ENCODE peak calls at places on chromosome 11, in ten cellular contexts. One of them, this sample, is unnamed.

GRCh38 chr11:123587044-123587443 is 67.4 kb downstream of the SCN3B start:
- DNase-seq in RWPE1: no peak
- DNase-seq in Caco-2: no peak
- DNase-seq in neural crest cell: no peak
- DNase-seq in HL-60: no peak
- DNase-seq in fibroblast of mammary gland: peak
- DNase-seq in NB4: peak
- DNase-seq in progenitor cell of endocrine pancreas: no peak
- DNase-seq in AG04450: no peak
- DNase-seq in endothelial cell: no peak
- DNase-seq in this sample: no peak

GRCh38 chr11:11985016-11985715 is 23.3 kb downstream of the DKK3 start:
- DNase-seq in Caco-2: no peak
- DNase-seq in NB4: no peak
- DNase-seq in AG04450: no peak
- DNase-seq in endothelial cell: no peak
- DNase-seq in HL-60: no peak
- DNase-seq in fibroblast of mammary gland: peak
- DNase-seq in RWPE1: no peak
- DNase-seq in progenitor cell of endocrine pancreas: no peak
- DNase-seq in neural crest cell: no peak
- DNase-seq in this sample: peak

GRCh38 chr11:44564653-44565007 is 833 bp upstream of the CD82 start:
- DNase-seq in progenitor cell of endocrine pancreas: no peak
- DNase-seq in AG04450: peak
- DNase-seq in endothelial cell: no peak
- DNase-seq in NB4: peak
- DNase-seq in HL-60: no peak
- DNase-seq in neural crest cell: no peak
- DNase-seq in RWPE1: peak
- DNase-seq in Caco-2: no peak
- DNase-seq in fibroblast of mammary gland: peak
- DNase-seq in this sample: peak

GRCh38 chr11:26599421-26599820 is 27.4 kb upstream of the MUC15 start:
- DNase-seq in progenitor cell of endocrine pancreas: no peak
- DNase-seq in neural crest cell: no peak
- DNase-seq in Caco-2: no peak
- DNase-seq in NB4: no peak
- DNase-seq in fibroblast of mammary gland: peak
- DNase-seq in RWPE1: peak
- DNase-seq in endothelial cell: no peak
- DNase-seq in HL-60: peak
- DNase-seq in AG04450: no peak
- DNase-seq in this sample: no peak

GRCh38 chr11:134037093-134037908 is 31.6 kb upstream of the JAM3 start:
- DNase-seq in HL-60: no peak
- DNase-seq in NB4: peak
- DNase-seq in progenitor cell of endocrine pancreas: peak
- DNase-seq in AG04450: peak
- DNase-seq in endothelial cell: peak
- DNase-seq in neural crest cell: peak
- DNase-seq in Caco-2: peak
- DNase-seq in RWPE1: peak
- DNase-seq in fibroblast of mammary gland: peak
- DNase-seq in this sample: peak

GRCh38 chr11:119427279-119427678 is 4.3 kb upstream of the THY1 start:
- DNase-seq in endothelial cell: no peak
- DNase-seq in Caco-2: no peak
- DNase-seq in HL-60: peak
- DNase-seq in neural crest cell: no peak
- DNase-seq in progenitor cell of endocrine pancreas: no peak
- DNase-seq in AG04450: no peak
- DNase-seq in RWPE1: peak
- DNase-seq in NB4: peak
- DNase-seq in fibroblast of mammary gland: peak
- DNase-seq in this sample: peak

GRCh38 chr11:72813740-72814138 is 472 bp upstream of the ATG16L2 start:
- DNase-seq in endothelial cell: no peak
- DNase-seq in Caco-2: peak
- DNase-seq in NB4: no peak
- DNase-seq in progenitor cell of endocrine pancreas: no peak
- DNase-seq in neural crest cell: no peak
- DNase-seq in fibroblast of mammary gland: peak
- DNase-seq in RWPE1: peak
- DNase-seq in AG04450: no peak
- DNase-seq in HL-60: peak
- DNase-seq in this sample: peak

GRCh38 chr11:65791719-65792213 is 4.9 kb downstream of the OVOL1 start:
- DNase-seq in AG04450: no peak
- DNase-seq in NB4: no peak
- DNase-seq in neural crest cell: no peak
- DNase-seq in progenitor cell of endocrine pancreas: no peak
- DNase-seq in RWPE1: no peak
- DNase-seq in HL-60: peak
- DNase-seq in endothelial cell: no peak
- DNase-seq in Caco-2: no peak
- DNase-seq in fibroblast of mammary gland: no peak
- DNase-seq in this sample: no peak

GRCh38 chr11:121479355-121479754 is 26.6 kb upstream of the SORL1-AS1 start:
- DNase-seq in AG04450: no peak
- DNase-seq in progenitor cell of endocrine pancreas: no peak
- DNase-seq in RWPE1: no peak
- DNase-seq in HL-60: peak
- DNase-seq in fibroblast of mammary gland: no peak
- DNase-seq in Caco-2: no peak
- DNase-seq in NB4: peak
- DNase-seq in endothelial cell: peak
- DNase-seq in neural crest cell: no peak
- DNase-seq in this sample: no peak

GRCh38 chr11:75563978-75564552 is 2.0 kb downstream of the SERPINH1 start:
- DNase-seq in AG04450: peak
- DNase-seq in progenitor cell of endocrine pancreas: peak
- DNase-seq in HL-60: no peak
- DNase-seq in fibroblast of mammary gland: peak
- DNase-seq in Caco-2: no peak
- DNase-seq in RWPE1: peak
- DNase-seq in endothelial cell: peak
- DNase-seq in NB4: no peak
- DNase-seq in neural crest cell: peak
- DNase-seq in this sample: peak

GRCh38 chr11:118252688-118253087 is 523 bp upstream of the MPZL3 start:
- DNase-seq in RWPE1: no peak
- DNase-seq in progenitor cell of endocrine pancreas: no peak
- DNase-seq in endothelial cell: no peak
- DNase-seq in neural crest cell: no peak
- DNase-seq in Caco-2: no peak
- DNase-seq in HL-60: no peak
- DNase-seq in NB4: peak
- DNase-seq in fibroblast of mammary gland: no peak
- DNase-seq in AG04450: no peak
- DNase-seq in this sample: no peak

GRCh38 chr11:87926250-87926970 is 248.8 kb downstream of the RAB38 start:
- DNase-seq in HL-60: no peak
- DNase-seq in AG04450: no peak
- DNase-seq in progenitor cell of endocrine pancreas: no peak
- DNase-seq in endothelial cell: no peak
- DNase-seq in fibroblast of mammary gland: peak
- DNase-seq in NB4: peak
- DNase-seq in Caco-2: no peak
- DNase-seq in neural crest cell: no peak
- DNase-seq in RWPE1: peak
- DNase-seq in this sample: peak

GRCh38 chr11:65355776-65356393 is 1.3 kb downstream of the TIGD3 start:
- DNase-seq in Caco-2: no peak
- DNase-seq in AG04450: no peak
- DNase-seq in fibroblast of mammary gland: peak
- DNase-seq in endothelial cell: peak
- DNase-seq in NB4: no peak
- DNase-seq in HL-60: no peak
- DNase-seq in RWPE1: no peak
- DNase-seq in neural crest cell: no peak
- DNase-seq in progenitor cell of endocrine pancreas: no peak
- DNase-seq in this sample: no peak

GRCh38 chr11:64659417-64660144 is 63.4 kb downstream of the NRXN2 start:
- DNase-seq in NB4: peak
- DNase-seq in endothelial cell: no peak
- DNase-seq in neural crest cell: no peak
- DNase-seq in AG04450: peak
- DNase-seq in Caco-2: no peak
- DNase-seq in RWPE1: peak
- DNase-seq in HL-60: no peak
- DNase-seq in fibroblast of mammary gland: peak
- DNase-seq in progenitor cell of endocrine pancreas: no peak
- DNase-seq in this sample: peak

DNA sequence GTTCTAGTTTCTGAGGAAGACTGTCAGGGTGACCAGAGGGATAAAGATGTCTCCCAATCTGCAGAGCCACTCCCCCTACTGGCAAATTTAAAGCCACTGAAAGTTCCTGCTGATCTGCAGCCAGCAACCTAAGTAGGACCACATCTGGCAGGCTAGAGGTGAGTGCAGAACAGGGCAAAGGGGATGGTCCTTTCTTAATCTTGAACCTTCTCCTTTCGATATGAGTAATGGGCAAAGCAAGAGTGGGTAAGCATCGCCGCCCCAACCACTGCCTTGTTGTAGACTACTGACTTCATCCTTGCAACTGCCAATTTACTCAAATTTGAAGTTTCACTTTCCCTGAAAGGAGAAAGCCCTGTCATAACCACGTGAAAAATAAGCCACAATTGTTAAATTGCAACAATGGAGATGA is 30.7 kb downstream of the SCUBE2 start:
- DNase-seq in NB4: peak
- DNase-seq in endothelial cell: no peak
- DNase-seq in AG04450: no peak
- DNase-seq in fibroblast of mammary gland: peak
- DNase-seq in neural crest cell: no peak
- DNase-seq in Caco-2: no peak
- DNase-seq in progenitor cell of endocrine pancreas: no peak
- DNase-seq in RWPE1: no peak
- DNase-seq in HL-60: peak
- DNase-seq in this sample: no peak
- TF ChIP-seq CTCF in NB4: peak
- TF ChIP-seq CTCF in endothelial cell: peak
- TF ChIP-seq CTCF in AG04450: peak
- TF ChIP-seq CTCF in fibroblast of mammary gland: peak
- TF ChIP-seq CTCF in neural crest cell: no peak
- TF ChIP-seq CTCF in Caco-2: no peak
- TF ChIP-seq CTCF in progenitor cell of endocrine pancreas: peak
- TF ChIP-seq CTCF in RWPE1: no peak
- TF ChIP-seq CTCF in HL-60: peak
- TF ChIP-seq CTCF in this sample: peak

GRCh38 chr11:62120001-62120400 is 3.8 kb upstream of the INCENP start:
- DNase-seq in neural crest cell: no peak
- DNase-seq in fibroblast of mammary gland: no peak
- DNase-seq in HL-60: no peak
- DNase-seq in RWPE1: no peak
- DNase-seq in progenitor cell of endocrine pancreas: no peak
- DNase-seq in AG04450: no peak
- DNase-seq in Caco-2: no peak
- DNase-seq in NB4: no peak
- DNase-seq in endothelial cell: no peak
- DNase-seq in this sample: no peak

GRCh38 chr11:62123669-62124185 is at the start of gene INCENP:
- DNase-seq in progenitor cell of endocrine pancreas: peak
- DNase-seq in fibroblast of mammary gland: peak
- DNase-seq in HL-60: peak
- DNase-seq in NB4: peak
- DNase-seq in Caco-2: peak
- DNase-seq in endothelial cell: peak
- DNase-seq in neural crest cell: peak
- DNase-seq in AG04450: peak
- DNase-seq in RWPE1: peak
- DNase-seq in this sample: peak

GRCh38 chr11:62124186-62125113 is 639 bp downstream of the INCENP start:
- DNase-seq in RWPE1: peak
- DNase-seq in endothelial cell: peak
- DNase-seq in fibroblast of mammary gland: peak
- DNase-seq in Caco-2: peak
- DNase-seq in HL-60: peak
- DNase-seq in progenitor cell of endocrine pancreas: no peak
- DNase-seq in neural crest cell: peak
- DNase-seq in AG04450: no peak
- DNase-seq in NB4: peak
- DNase-seq in this sample: peak

GRCh38 chr11:62120466-62120865 is 3.3 kb upstream of the INCENP start:
- DNase-seq in HL-60: no peak
- DNase-seq in progenitor cell of endocrine pancreas: no peak
- DNase-seq in fibroblast of mammary gland: no peak
- DNase-seq in endothelial cell: no peak
- DNase-seq in RWPE1: no peak
- DNase-seq in NB4: no peak
- DNase-seq in neural crest cell: no peak
- DNase-seq in Caco-2: no peak
- DNase-seq in AG04450: no peak
- DNase-seq in this sample: no peak

DNA sequence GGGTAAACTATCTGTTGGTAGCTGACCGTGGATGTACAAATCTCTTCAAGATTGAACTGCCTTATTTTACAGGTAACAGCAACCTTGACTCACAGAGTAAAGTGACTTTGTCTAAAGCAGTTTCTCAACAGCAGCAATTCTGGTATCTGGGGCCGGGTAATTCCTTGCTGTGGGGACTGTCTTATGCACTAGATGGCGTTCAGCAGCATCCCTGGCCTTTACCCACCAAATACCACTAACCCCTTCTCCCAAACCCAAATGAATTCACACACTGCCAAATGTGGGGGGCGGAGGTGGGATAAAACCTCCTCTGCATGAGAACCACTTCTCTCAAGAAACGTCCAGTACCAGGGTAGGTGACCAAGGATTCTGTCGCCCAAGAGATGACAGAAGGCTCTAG is 1.7 kb upstream of the INCENP start:
- DNase-seq in endothelial cell: no peak
- DNase-seq in neural crest cell: no peak
- DNase-seq in RWPE1: no peak
- DNase-seq in progenitor cell of endocrine pancreas: no peak
- DNase-seq in AG04450: no peak
- DNase-seq in Caco-2: peak
- DNase-seq in HL-60: peak
- DNase-seq in fibroblast of mammary gland: no peak
- DNase-seq in NB4: peak
- DNase-seq in this sample: peak
- TF ChIP-seq CTCF in endothelial cell: no peak
- TF ChIP-seq CTCF in neural crest cell: peak
- TF ChIP-seq CTCF in RWPE1: no peak
- TF ChIP-seq CTCF in progenitor cell of endocrine pancreas: peak
- TF ChIP-seq CTCF in AG04450: peak
- TF ChIP-seq CTCF in Caco-2: no peak
- TF ChIP-seq CTCF in HL-60: no peak
- TF ChIP-seq CTCF in fibroblast of mammary gland: no peak
- TF ChIP-seq CTCF in NB4: peak
- TF ChIP-seq CTCF in this sample: peak

GRCh38 chr11:13114566-13115465 is 105.7 kb downstream of the RASSF10 start:
- DNase-seq in RWPE1: no peak
- DNase-seq in endothelial cell: no peak
- DNase-seq in NB4: peak
- DNase-seq in Caco-2: peak
- DNase-seq in HL-60: peak
- DNase-seq in fibroblast of mammary gland: no peak
- DNase-seq in progenitor cell of endocrine pancreas: peak
- DNase-seq in AG04450: no peak
- DNase-seq in neural crest cell: peak
- DNase-seq in this sample: peak
- TF ChIP-seq CTCF in RWPE1: no peak
- TF ChIP-seq CTCF in endothelial cell: no peak
- TF ChIP-seq CTCF in NB4: peak
- TF ChIP-seq CTCF in Caco-2: no peak
- TF ChIP-seq CTCF in HL-60: peak
- TF ChIP-seq CTCF in fibroblast of mammary gland: no peak
- TF ChIP-seq CTCF in progenitor cell of endocrine pancreas: peak
- TF ChIP-seq CTCF in AG04450: no peak
- TF ChIP-seq CTCF in neural crest cell: no peak
- TF ChIP-seq CTCF in this sample: no peak

GRCh38 chr11:20093775-20094174 is 66.5 kb downstream of the DBX1 start:
- DNase-seq in NB4: no peak
- DNase-seq in fibroblast of mammary gland: peak
- DNase-seq in endothelial cell: no peak
- DNase-seq in Caco-2: no peak
- DNase-seq in RWPE1: no peak
- DNase-seq in HL-60: no peak
- DNase-seq in progenitor cell of endocrine pancreas: no peak
- DNase-seq in AG04450: no peak
- DNase-seq in neural crest cell: no peak
- DNase-seq in this sample: no peak
- TF ChIP-seq CTCF in NB4: no peak
- TF ChIP-seq CTCF in fibroblast of mammary gland: peak
- TF ChIP-seq CTCF in endothelial cell: no peak
- TF ChIP-seq CTCF in Caco-2: no peak
- TF ChIP-seq CTCF in RWPE1: no peak
- TF ChIP-seq CTCF in HL-60: no peak
- TF ChIP-seq CTCF in progenitor cell of endocrine pancreas: no peak
- TF ChIP-seq CTCF in AG04450: peak
- TF ChIP-seq CTCF in neural crest cell: no peak
- TF ChIP-seq CTCF in this sample: no peak

This sample was measured in cardiac muscle cell.